ENCODE peak calls at places on chromosomes 13 and 19, in five cellular contexts. F, V, S, O and J are unnamed samples.

GRCh38 chr19:48452656-48453480 is 2.5 kb upstream of the KCNJ14 start:
- DNase-seq in O (no peak), V (no peak), S (no peak), F (no peak), J (no peak)

GRCh38 chr13:24217601-24218281 is 57.2 kb downstream of the SPATA13 start:
- DNase-seq in V (no peak), S (peak; percentile 56), O (peak; percentile 23), F (peak; percentile 6), J (no peak)

GRCh38 chr19:10305139-10305806 is 4.3 kb downstream of the ZGLP1 start:
- DNase-seq in O (peak; percentile 49), V (no peak), S (no peak), F (peak; percentile 43), J (no peak)

GRCh38 chr13:82693607-82694006 is 1188.7 kb downstream of the SLITRK1 start:
- DNase-seq in O (no peak), F (no peak), S (no peak), V (no peak), J (no peak)

GRCh38 chr19:16482745-16483144 is 11.0 kb upstream of the EPS15L1 start:
- DNase-seq in F (no peak), V (no peak), O (no peak), S (no peak), J (no peak)

GRCh38 chr19:12984683-12985048 is 10.6 kb upstream of the NFIX start:
- DNase-seq in O (no peak), F (no peak), V (no peak), S (no peak), J (no peak)

GRCh38 chr19:49712397-49712859 is 21.5 kb downstream of the CPT1C start:
- DNase-seq in V (no peak), S (peak; percentile 47), O (peak; percentile 79), F (peak; percentile 14), J (no peak)

GRCh38 chr13:27450921-27451461 is 627 bp upstream of the MTIF3 start:
- DNase-seq in F (peak; percentile 60), V (peak; percentile 46), S (no peak), O (peak; percentile 52), J (no peak)

GRCh38 chr13:108681986-108682562 is 52.7 kb downstream of the MYO16 start:
- DNase-seq in O (no peak), S (no peak), V (no peak), F (peak; percentile 12), J (no peak)

GRCh38 chr19:9672893-9673292 is 2.0 kb downstream of the ZNF562 start:
- DNase-seq in S (no peak), V (no peak), F (no peak), O (no peak), J (no peak)

GRCh38 chr19:10290876-10291553 is 1.3 kb downstream of the ICAM5 start:
- DNase-seq in V (peak; percentile 61), O (peak; percentile 41), S (peak; percentile 49), F (no peak), J (no peak)

GRCh38 chr19:14022469-14022868 is 5.5 kb upstream of the RLN3 start:
- DNase-seq in V (no peak), O (peak; percentile 64), F (peak; percentile 64), S (peak; percentile 28), J (no peak)

GRCh38 chr19:14019100-14019499 is 8.8 kb upstream of the RLN3 start:
- DNase-seq in F (no peak), V (no peak), S (no peak), O (no peak), J (no peak)

GRCh38 chr19:14021474-14021873 is 6.5 kb upstream of the RLN3 start:
- DNase-seq in S (no peak), F (no peak), V (no peak), O (no peak), J (no peak)

GRCh38 chr19:14027856-14028450 is at the start of gene RLN3:
- DNase-seq in V (no peak), F (no peak), S (no peak), O (no peak), J (no peak)

DNA sequence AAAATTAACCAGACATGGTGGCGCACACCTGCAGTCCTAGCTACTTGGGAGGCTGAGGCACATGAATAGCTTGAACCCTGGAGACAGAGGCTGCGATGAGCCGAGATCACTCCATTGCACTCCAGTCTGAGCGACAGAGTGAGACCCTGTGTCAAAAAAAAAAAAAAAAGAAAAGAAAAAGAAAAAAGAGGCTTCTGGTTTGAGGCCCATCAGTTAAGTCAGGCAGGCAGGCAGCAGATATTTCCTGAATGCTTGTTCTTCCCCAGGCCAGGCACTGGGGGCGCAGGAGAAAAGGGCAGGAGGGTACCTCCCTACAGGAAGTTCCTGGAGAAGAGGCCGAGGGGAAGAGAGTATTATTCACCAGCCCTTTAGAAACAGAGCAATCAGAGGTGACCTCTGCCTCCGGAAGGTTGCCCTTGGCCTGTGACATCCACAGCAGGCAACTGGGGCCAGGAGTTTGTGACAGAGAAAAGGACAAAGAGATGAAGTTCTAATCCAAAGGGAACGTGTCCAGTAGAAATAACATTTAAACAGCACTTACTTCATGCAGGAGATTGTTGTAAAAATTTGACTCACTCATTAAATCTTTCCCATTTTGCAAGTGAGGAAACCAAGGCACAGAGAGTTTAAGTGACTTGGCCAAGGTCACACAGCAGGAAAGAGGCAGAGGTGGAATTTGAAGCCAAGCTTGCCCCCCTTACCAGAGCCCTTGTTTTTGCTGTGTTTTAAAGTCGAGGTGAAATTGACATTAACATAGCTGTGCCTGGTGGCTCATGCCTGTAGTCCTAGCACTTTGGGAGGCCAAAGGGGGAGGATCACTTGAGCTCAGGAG is 4.3 kb upstream of the RLN3 start:
- DNase-seq in S (peak; percentile 56), F (peak; percentile 25), O (peak; percentile 46), V (peak; percentile 65), J (no peak)
- TF ChIP-seq CTCF in S (peak; percentile 76), F (peak; percentile 48), O (peak; percentile 53), V (peak; percentile 69), J (no peak)

DNA sequence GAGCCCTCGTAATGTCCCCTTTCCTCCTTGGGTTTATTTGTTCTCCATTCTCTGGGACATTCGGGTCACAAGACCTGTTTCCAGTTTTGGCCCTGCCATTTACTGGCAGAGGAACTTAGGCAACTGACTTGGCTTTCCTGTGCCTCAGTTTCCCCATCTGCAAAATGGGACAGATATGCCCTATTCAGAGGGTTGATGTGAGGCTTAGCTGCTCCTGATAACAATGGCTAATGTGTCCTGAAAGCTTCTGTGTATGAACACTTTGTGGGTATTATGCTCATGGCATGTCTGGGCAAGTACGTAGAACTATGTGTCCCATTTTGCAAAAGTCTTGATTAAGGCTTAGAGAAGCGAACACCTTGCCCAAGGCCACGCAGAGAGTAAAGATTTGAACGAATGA is 1.0 kb downstream of the ZNF524 start:
- DNase-seq in O (no peak), F (no peak), S (no peak), V (no peak), J (no peak)
- TF ChIP-seq CTCF in O (no peak), F (no peak), S (no peak), V (no peak), J (no peak)

GRCh38 chr13:87669379-87669978 is 1.7 kb upstream of the SLITRK5 start:
- DNase-seq in S (no peak), O (no peak), V (peak; percentile 36), F (no peak), J (no peak)
- TF ChIP-seq CTCF in S (peak; percentile 69), O (peak; percentile 56), V (peak; percentile 53), F (peak; percentile 71), J (no peak)

GRCh38 chr19:2037676-2038255 is 13.3 kb downstream of the MKNK2 start:
- DNase-seq in F (no peak), V (no peak), S (no peak), O (no peak), J (no peak)

GRCh38 chr19:2040647-2041435 is 10.2 kb downstream of the MKNK2 start:
- DNase-seq in S (no peak), F (no peak), O (no peak), V (no peak), J (no peak)

GRCh38 chr19:2038284-2039081 is 12.6 kb downstream of the MKNK2 start:
- DNase-seq in F (no peak), S (no peak), O (no peak), V (no peak), J (no peak)

GRCh38 chr19:2039959-2040646 is 10.9 kb downstream of the MKNK2 start:
- DNase-seq in V (no peak), S (no peak), F (no peak), O (no peak), J (no peak)

GRCh38 chr19:2039082-2039958 is 11.7 kb downstream of the MKNK2 start:
- DNase-seq in S (no peak), V (no peak), O (no peak), F (no peak), J (no peak)
- TF ChIP-seq CTCF in S (no peak), V (no peak), O (no peak), F (no peak), J (no peak)

GRCh38 chr19:5225486-5226345 is 114.9 kb downstream of the PTPRS start:
- DNase-seq in V (peak; percentile 21), O (no peak), F (no peak), S (no peak), J (no peak)
- TF ChIP-seq CTCF in V (peak; percentile 53), O (peak; percentile 45), F (no peak), S (peak; percentile 56), J (no peak)

GRCh38 chr13:20295956-20296355 is 63.8 kb upstream of the GJB6 start:
- DNase-seq in V (no peak), O (no peak), F (no peak), S (no peak), J (no peak)

GRCh38 chr13:20297181-20297580 is 65.1 kb upstream of the GJB6 start:
- DNase-seq in O (no peak), F (no peak), S (no peak), V (no peak), J (no peak)

GRCh38 chr13:20291675-20292074 is 59.6 kb upstream of the GJB6 start:
- DNase-seq in S (no peak), F (no peak), O (no peak), V (no peak), J (no peak)

GRCh38 chr13:20291037-20291436 is 58.9 kb upstream of the GJB6 start:
- DNase-seq in F (no peak), V (no peak), S (no peak), O (no peak), J (no peak)

GRCh38 chr13:20294497-20294896 is 62.4 kb upstream of the GJB6 start:
- DNase-seq in S (no peak), F (no peak), V (no peak), O (no peak), J (no peak)
- TF ChIP-seq CTCF in S (no peak), F (no peak), V (peak; percentile 8), O (peak; percentile 5), J (no peak)

GRCh38 chr19:50861496-50862286 is 7.0 kb downstream of the KLK3 start:
- DNase-seq in F (no peak), V (no peak), O (no peak), S (no peak), J (no peak)

GRCh38 chr19:50859849-50860248 is 5.1 kb downstream of the KLK3 start:
- DNase-seq in S (no peak), V (no peak), O (no peak), F (no peak), J (no peak)

GRCh38 chr19:50857366-50857765 is 2.7 kb downstream of the KLK3 start:
- DNase-seq in O (no peak), S (no peak), F (no peak), V (no peak), J (no peak)

GRCh38 chr19:50858896-50859295 is 4.2 kb downstream of the KLK3 start:
- DNase-seq in S (no peak), V (no peak), F (no peak), O (no peak), J (no peak)

DNA sequence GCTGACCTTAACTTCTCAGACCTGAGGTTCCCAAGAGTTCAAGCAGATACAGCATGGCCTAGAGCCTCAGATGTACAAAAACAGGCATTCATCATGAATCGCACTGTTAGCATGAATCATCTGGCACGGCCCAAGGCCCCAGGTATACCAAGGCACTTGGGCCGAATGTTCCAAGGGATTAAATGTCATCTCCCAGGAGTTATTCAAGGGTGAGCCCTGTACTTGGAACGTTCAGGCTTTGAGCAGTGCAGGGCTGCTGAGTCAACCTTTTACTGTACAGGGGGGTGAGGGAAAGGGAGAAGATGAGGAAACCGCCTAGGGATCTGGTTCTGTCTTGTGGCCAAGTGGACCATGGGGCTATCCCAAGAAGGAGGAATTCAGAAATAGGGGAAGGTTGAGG is 6.3 kb downstream of the KLK3 start:
- DNase-seq in V (no peak), F (no peak), O (no peak), S (no peak), J (no peak)
- TF ChIP-seq CTCF in V (no peak), F (no peak), O (no peak), S (no peak), J (no peak)